ENCODE peak calls at places on chromosome 16, in six cellular contexts. J, K, Y, W, U and N are unnamed samples.

GRCh38 chr16:78127130-78127529 is 27.7 kb downstream of the WWOX start:
- DNase-seq in J (no peak), K (no peak), Y (peak; percentile 46), W (no peak), U (no peak), N (peak; percentile 3)

GRCh38 chr16:82633964-82634600 is 7.3 kb downstream of the CDH13 start:
- DNase-seq in J (no peak), K (no peak), Y (peak; percentile 56), W (no peak), U (no peak), N (no peak)

GRCh38 chr16:83730812-83731211 is 77.0 kb upstream of the HSBP1 start:
- DNase-seq in J (no peak), K (no peak), Y (no peak), W (no peak), U (no peak), N (no peak)

GRCh38 chr16:58028541-58029070 is 3.1 kb downstream of the MMP15 start:
- DNase-seq in J (peak; percentile 56), K (no peak), Y (no peak), W (no peak), U (no peak), N (no peak)

GRCh38 chr16:69859105-69859969 is 91.8 kb upstream of the CLEC18A start:
- DNase-seq in J (no peak), K (peak; percentile 66), Y (no peak), W (no peak), U (peak; percentile 33), N (no peak)

GRCh38 chr16:559021-559380 is 1.2 kb upstream of the PRR35 start:
- DNase-seq in J (no peak), K (no peak), Y (no peak), W (no peak), U (no peak), N (no peak)

GRCh38 chr16:12257926-12258561 is 281.5 kb downstream of the SNX29 start:
- DNase-seq in J (no peak), K (peak; percentile 31), Y (no peak), W (no peak), U (no peak), N (no peak)

GRCh38 chr16:24955975-24956731 is 59.0 kb downstream of the ARHGAP17 start:
- DNase-seq in J (no peak), K (no peak), Y (no peak), W (no peak), U (no peak), N (no peak)

GRCh38 chr16:10871157-10871991 is 5.6 kb upstream of the CIITA start:
- DNase-seq in J (peak; percentile 85), K (no peak), Y (peak; percentile 94), W (peak; percentile 80), U (peak; percentile 41), N (peak; percentile 42)

GRCh38 chr16:88039591-88039990 is 88.4 kb downstream of the BANP start:
- DNase-seq in J (no peak), K (no peak), Y (no peak), W (no peak), U (no peak), N (no peak)

GRCh38 chr16:74862743-74863244 is 88.2 kb upstream of the FA2H start:
- DNase-seq in J (no peak), K (no peak), Y (peak; percentile 51), W (no peak), U (peak; percentile 46), N (peak; percentile 34)

GRCh38 chr16:10308305-10309193 is 77.3 kb upstream of the ATF7IP2 start:
- DNase-seq in J (no peak), K (no peak), Y (no peak), W (no peak), U (no peak), N (no peak)

GRCh38 chr16:87538594-87538993 is 45.8 kb upstream of the ZCCHC14 start:
- DNase-seq in J (no peak), K (no peak), Y (peak; percentile 96), W (no peak), U (no peak), N (peak; percentile 57)

GRCh38 chr16:30985401-30986128 is 558 bp downstream of the HSD3B7 start:
- DNase-seq in J (peak; percentile 89), K (peak; percentile 43), Y (peak; percentile 81), W (peak; percentile 78), U (peak; percentile 37), N (no peak)

GRCh38 chr16:77918792-77919707 is 103.3 kb upstream of the CLEC3A start:
- DNase-seq in J (no peak), K (peak; percentile 23), Y (no peak), W (no peak), U (no peak), N (no peak)

GRCh38 chr16:16905850-16906249 is 526.9 kb downstream of the NPIPA7 start:
- DNase-seq in J (no peak), K (no peak), Y (no peak), W (no peak), U (no peak), N (no peak)

GRCh38 chr16:12210258-12210880 is 233.8 kb downstream of the SNX29 start:
- DNase-seq in J (no peak), K (no peak), Y (no peak), W (no peak), U (no peak), N (no peak)

GRCh38 chr16:2698996-2699750 is 16.9 kb downstream of the KCTD5 start:
- DNase-seq in J (no peak), K (no peak), Y (no peak), W (no peak), U (no peak), N (no peak)

GRCh38 chr16:88599825-88600538 is 29.8 kb downstream of the ZC3H18 start:
- DNase-seq in J (peak; percentile 78), K (no peak), Y (no peak), W (no peak), U (no peak), N (no peak)

GRCh38 chr16:51734220-51734619 is 583.1 kb upstream of the SALL1 start:
- DNase-seq in J (no peak), K (no peak), Y (no peak), W (no peak), U (no peak), N (no peak)

GRCh38 chr16:50699345-50700159 is 6.1 kb downstream of the NOD2 start:
- DNase-seq in J (no peak), K (no peak), Y (peak; percentile 75), W (no peak), U (no peak), N (no peak)

GRCh38 chr16:80931985-80932720 is 74.5 kb downstream of the CMC2 start:
- DNase-seq in J (peak; percentile 73), K (peak; percentile 86), Y (peak; percentile 72), W (peak; percentile 64), U (no peak), N (peak; percentile 51)

GRCh38 chr16:273547-274421 is 2.0 kb downstream of the RGS11 start:
- DNase-seq in J (peak; percentile 63), K (no peak), Y (no peak), W (no peak), U (no peak), N (no peak)

GRCh38 chr16:15810949-15811348 is 45.9 kb downstream of the MYH11 start:
- DNase-seq in J (no peak), K (no peak), Y (no peak), W (no peak), U (no peak), N (no peak)

GRCh38 chr16:15811416-15811777 is 45.4 kb downstream of the MYH11 start:
- DNase-seq in J (no peak), K (peak; percentile 38), Y (peak; percentile 26), W (no peak), U (no peak), N (peak; percentile 13)

GRCh38 chr16:15808071-15808470 is 48.8 kb downstream of the MYH11 start:
- DNase-seq in J (no peak), K (no peak), Y (no peak), W (no peak), U (no peak), N (no peak)

GRCh38 chr16:15810411-15810810 is 46.4 kb downstream of the MYH11 start:
- DNase-seq in J (no peak), K (no peak), Y (peak; percentile 55), W (no peak), U (no peak), N (peak; percentile 16)

GRCh38 chr16:15811778-15812750 is 44.8 kb downstream of the MYH11 start:
- DNase-seq in J (no peak), K (peak; percentile 88), Y (peak; percentile 95), W (peak; percentile 7), U (no peak), N (peak; percentile 91)
- H3K4me3 ChIP-seq in J (no peak overlapping the region), K (no peak overlapping the region), Y (no peak overlapping the region), W (no peak overlapping the region), U (no peak overlapping the region), N (no peak overlapping the region)

GRCh38 chr16:28187595-28188004 is 24.2 kb downstream of the XPO6 start:
- DNase-seq in J (no peak), K (no peak), Y (no peak), W (no peak), U (no peak), N (no peak)

GRCh38 chr16:28191364-28191985 is 20.3 kb downstream of the XPO6 start:
- DNase-seq in J (no peak), K (no peak), Y (no peak), W (no peak), U (no peak), N (no peak)

GRCh38 chr16:28189237-28189636 is 22.5 kb downstream of the XPO6 start:
- DNase-seq in J (no peak), K (no peak), Y (peak; percentile 64), W (no peak), U (no peak), N (no peak)

GRCh38 chr16:28186752-28187151 is 25.0 kb downstream of the XPO6 start:
- DNase-seq in J (no peak), K (no peak), Y (peak; percentile 64), W (no peak), U (no peak), N (no peak)

GRCh38 chr16:28188085-28188916 is 23.5 kb downstream of the XPO6 start:
- DNase-seq in J (no peak), K (no peak), Y (no peak), W (no peak), U (no peak), N (no peak)
- H3K27ac ChIP-seq in J (peak overlapping the region; percentile 24), K (no peak overlapping the region), Y (no peak overlapping the region), W (no peak overlapping the region), U (no peak overlapping the region), N (no peak overlapping the region)

GRCh38 chr16:86289304-86289703 is 221.0 kb upstream of the FOXF1 start:
- DNase-seq in J (no peak), K (no peak), Y (no peak), W (no peak), U (no peak), N (no peak)
- H3K4me3 ChIP-seq in J (no peak overlapping the region), K (no peak overlapping the region), Y (no peak overlapping the region), W (no peak overlapping the region), U (no peak overlapping the region), N (no peak overlapping the region)

GRCh38 chr16:19017179-19017578 is 33.4 kb downstream of the TMC7 start:
- DNase-seq in J (no peak), K (no peak), Y (no peak), W (no peak), U (no peak), N (no peak)

GRCh38 chr16:19021747-19022146 is 38.0 kb downstream of the TMC7 start:
- DNase-seq in J (no peak), K (no peak), Y (no peak), W (no peak), U (no peak), N (no peak)

DNA sequence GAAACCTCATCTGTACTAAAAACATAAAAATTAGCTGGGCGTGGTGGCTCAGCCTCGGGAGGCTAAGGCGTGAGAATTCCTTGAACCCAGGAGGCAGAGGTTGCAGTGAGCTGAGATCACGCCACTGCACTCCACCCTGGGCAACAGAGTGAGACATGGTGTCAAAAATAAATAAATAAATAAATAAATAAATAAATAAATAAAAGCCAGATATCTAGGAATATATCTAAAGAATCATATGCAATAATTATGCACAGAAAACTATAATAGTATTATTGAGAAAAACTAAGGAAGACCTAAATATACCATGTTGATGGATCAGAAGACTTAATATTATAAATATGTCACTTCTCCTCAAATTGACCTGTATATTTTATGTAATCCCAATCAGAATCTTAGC is 37.0 kb downstream of the TMC7 start:
- DNase-seq in J (no peak), K (no peak), Y (no peak), W (no peak), U (no peak), N (no peak)
- H3K27ac ChIP-seq in J (no peak overlapping the region), K (no peak overlapping the region), Y (no peak overlapping the region), W (no peak overlapping the region), U (no peak overlapping the region), N (no peak overlapping the region)